ENCODE peak calls at places on chromosomes 4 and X, in nine cellular contexts. V, T, M, Y, S, R, K, Z and A are unnamed samples.

GRCh38 chr4:74543983-74544382 is 99.0 kb downstream of the AREG start:
- DNase-seq in T (no peak), Y (peak), M (no peak), R (no peak), Z (peak), V (no peak), K (no peak), S (peak), A (no peak)

GRCh38 chr4:16794816-16795445 is 103.5 kb downstream of the LDB2 start:
- DNase-seq in K (peak), R (peak), V (peak), M (no peak), Y (peak), T (peak), S (no peak), Z (peak), A (peak)

GRCh38 chr4:8009710-8010534 is 70.3 kb upstream of the AFAP1 start:
- DNase-seq in M (no peak), T (no peak), K (no peak), Y (no peak), V (no peak), R (no peak), S (no peak), Z (no peak), A (peak)

GRCh38 chrX:45711231-45711630 is 510.6 kb upstream of the DIPK2B start:
- DNase-seq in T (no peak), M (no peak), Y (peak), S (peak), K (no peak), V (no peak), Z (peak), R (no peak), A (no peak)

GRCh38 chr4:98996056-98996941 is 778 bp downstream of the METAP1 start:
- DNase-seq in T (no peak), S (peak), M (no peak), Y (peak), V (no peak), K (no peak), R (peak), Z (peak), A (peak)

GRCh38 chr4:61442936-61443335 is 242.8 kb downstream of the ADGRL3 start:
- DNase-seq in S (peak), K (no peak), Z (no peak), M (peak), T (no peak), Y (peak), R (no peak), V (no peak), A (no peak)

GRCh38 chr4:5160668-5161067 is 109.4 kb downstream of the STK32B start:
- DNase-seq in M (no peak), Y (no peak), K (no peak), T (no peak), V (no peak), S (no peak), Z (no peak), R (no peak), A (no peak)

GRCh38 chr4:60215906-60216305 is 984.2 kb upstream of the ADGRL3 start:
- DNase-seq in Z (no peak), M (no peak), V (no peak), R (no peak), Y (no peak), K (no peak), T (no peak), S (no peak), A (no peak)

GRCh38 chr4:23584024-23584423 is 305.8 kb downstream of the PPARGC1A start:
- DNase-seq in V (no peak), M (no peak), T (no peak), K (no peak), R (no peak), Y (no peak), S (no peak), Z (no peak), A (no peak)

GRCh38 chr4:168488800-168489404 is 8.0 kb upstream of the PALLD start:
- DNase-seq in S (peak), Y (no peak), K (no peak), M (peak), V (no peak), T (no peak), Z (no peak), R (no peak), A (no peak)

GRCh38 chr4:97646997-97647396 is 496.3 kb downstream of the STPG2 start:
- DNase-seq in Y (no peak), K (no peak), Z (peak), M (peak), V (no peak), S (peak), T (no peak), R (no peak), A (no peak)

GRCh38 chr4:138910201-138910913 is 105.2 kb upstream of the NOCT start:
- DNase-seq in K (no peak), M (no peak), V (no peak), Y (peak), Z (peak), T (no peak), R (peak), S (peak), A (no peak)

GRCh38 chr4:31968842-31969241 is 1248.7 kb downstream of the PCDH7 start:
- DNase-seq in Z (no peak), K (no peak), V (no peak), S (no peak), T (no peak), Y (no peak), R (no peak), M (no peak), A (no peak)

GRCh38 chr4:163534056-163534455 is 39.6 kb downstream of the TMA16 start:
- DNase-seq in R (no peak), M (no peak), Y (no peak), V (no peak), T (no peak), K (no peak), S (no peak), Z (no peak), A (no peak)

GRCh38 chr4:138972956-138973819 is 42.4 kb upstream of the NOCT start:
- DNase-seq in M (no peak), V (no peak), Z (no peak), K (no peak), S (no peak), Y (peak), R (no peak), T (no peak), A (no peak)